ENCODE peak calls at places on chromosomes 7 and 10, in seven cellular contexts. One of them, this sample, is unnamed.

GRCh38 chr10:29998142-29998808 is 61.1 kb downstream of the JCAD start:
- DNase-seq in bronchial epithelial cell: peak; percentile 79
- DNase-seq in activated T-cell treated with anti-CD3 and anti-CD28 coated beads, Interleukin-2, amount 50 U/mL, for 4 hours: peak; percentile 70
- DNase-seq in myocyte: peak; percentile 89
- DNase-seq in NCI-H1105: no peak
- DNase-seq in activated effector memory CD4-positive, alpha-beta T cell treated with Interleukin-2 at 50 U/mL for 16 hours: peak; percentile 53
- DNase-seq in fibroblast of pulmonary artery: peak; percentile 90
- DNase-seq in this sample: peak; percentile 95

GRCh38 chr7:90345016-90345415 is 1.5 kb upstream of the GTPBP10 start:
- DNase-seq in bronchial epithelial cell: no peak
- DNase-seq in myocyte: no peak
- DNase-seq in fibroblast of pulmonary artery: no peak
- DNase-seq in NCI-H1105: no peak
- DNase-seq in activated T-cell treated with anti-CD3 and anti-CD28 coated beads, Interleukin-2, amount 50 U/mL, for 4 hours: no peak
- DNase-seq in activated effector memory CD4-positive, alpha-beta T cell treated with Interleukin-2 at 50 U/mL for 16 hours: no peak
- DNase-seq in this sample: no peak

GRCh38 chr7:28293529-28293835 is 112.9 kb upstream of the JAZF1 start:
- DNase-seq in activated effector memory CD4-positive, alpha-beta T cell treated with Interleukin-2 at 50 U/mL for 16 hours: no peak
- DNase-seq in myocyte: no peak
- DNase-seq in activated T-cell treated with anti-CD3 and anti-CD28 coated beads, Interleukin-2, amount 50 U/mL, for 4 hours: no peak
- DNase-seq in bronchial epithelial cell: no peak
- DNase-seq in fibroblast of pulmonary artery: no peak
- DNase-seq in NCI-H1105: no peak
- DNase-seq in this sample: no peak

GRCh38 chr7:156791241-156791640 is 101.7 kb downstream of the LMBR1 start:
- DNase-seq in activated effector memory CD4-positive, alpha-beta T cell treated with Interleukin-2 at 50 U/mL for 16 hours: no peak
- DNase-seq in fibroblast of pulmonary artery: no peak
- DNase-seq in activated T-cell treated with anti-CD3 and anti-CD28 coated beads, Interleukin-2, amount 50 U/mL, for 4 hours: no peak
- DNase-seq in bronchial epithelial cell: no peak
- DNase-seq in NCI-H1105: no peak
- DNase-seq in myocyte: no peak
- DNase-seq in this sample: peak; percentile 34

GRCh38 chr10:130171196-130171595 is 35.0 kb downstream of the GLRX3 start:
- DNase-seq in fibroblast of pulmonary artery: no peak
- DNase-seq in activated T-cell treated with anti-CD3 and anti-CD28 coated beads, Interleukin-2, amount 50 U/mL, for 4 hours: no peak
- DNase-seq in myocyte: no peak
- DNase-seq in NCI-H1105: no peak
- DNase-seq in activated effector memory CD4-positive, alpha-beta T cell treated with Interleukin-2 at 50 U/mL for 16 hours: no peak
- DNase-seq in bronchial epithelial cell: no peak
- DNase-seq in this sample: no peak

GRCh38 chr10:97676770-97677581 is 10.1 kb downstream of the AVPI1 start:
- DNase-seq in fibroblast of pulmonary artery: peak; percentile 71
- DNase-seq in activated effector memory CD4-positive, alpha-beta T cell treated with Interleukin-2 at 50 U/mL for 16 hours: peak; percentile 8
- DNase-seq in NCI-H1105: peak; percentile 9
- DNase-seq in myocyte: no peak
- DNase-seq in bronchial epithelial cell: peak; percentile 65
- DNase-seq in activated T-cell treated with anti-CD3 and anti-CD28 coated beads, Interleukin-2, amount 50 U/mL, for 4 hours: peak; percentile 42
- DNase-seq in this sample: peak; percentile 74

GRCh38 chr10:94088926-94089381 is 95.2 kb downstream of the PLCE1 start:
- DNase-seq in bronchial epithelial cell: peak; percentile 72
- DNase-seq in activated effector memory CD4-positive, alpha-beta T cell treated with Interleukin-2 at 50 U/mL for 16 hours: no peak
- DNase-seq in NCI-H1105: no peak
- DNase-seq in activated T-cell treated with anti-CD3 and anti-CD28 coated beads, Interleukin-2, amount 50 U/mL, for 4 hours: no peak
- DNase-seq in fibroblast of pulmonary artery: peak; percentile 53
- DNase-seq in myocyte: peak; percentile 47
- DNase-seq in this sample: no peak

GRCh38 chr10:131652416-131652815 is 248.4 kb upstream of the PPP2R2D start:
- DNase-seq in bronchial epithelial cell: no peak
- DNase-seq in activated T-cell treated with anti-CD3 and anti-CD28 coated beads, Interleukin-2, amount 50 U/mL, for 4 hours: no peak
- DNase-seq in NCI-H1105: no peak
- DNase-seq in myocyte: no peak
- DNase-seq in fibroblast of pulmonary artery: no peak
- DNase-seq in activated effector memory CD4-positive, alpha-beta T cell treated with Interleukin-2 at 50 U/mL for 16 hours: no peak
- DNase-seq in this sample: no peak

This sample was measured in dermis blood vessel endothelial cell.